ENCODE peak calls at places on chromosomes 11 and 22, in five cellular contexts. V is cerebellum, N is Right ventricle myocardium superior, W is HT-29, Q is SK-MEL-5. T is an unnamed sample.

GRCh38 chr11:32090774-32091370 is at the start of gene RCN1:
- DNase-seq in W (peak; percentile 53), N (peak; percentile 84), Q (peak; percentile 52), V (peak; percentile 74), T (peak; percentile 48)

GRCh38 chr11:73413246-73413645 is 37.0 kb downstream of the RELT start:
- DNase-seq in W (no peak), Q (no peak), V (no peak), N (no peak), T (no peak)

GRCh38 chr11:92384316-92384715 is 159.7 kb downstream of the FAT3 start:
- DNase-seq in N (no peak), W (no peak), Q (no peak), V (no peak), T (peak; percentile 0)

GRCh38 chr11:26186389-26186788 is 145.5 kb upstream of the ANO3 start:
- DNase-seq in V (no peak), Q (no peak), N (no peak), W (no peak), T (no peak)

GRCh38 chr11:2214527-2215229 is 43.1 kb upstream of the TH start:
- DNase-seq in Q (no peak), W (no peak), N (no peak), V (no peak), T (peak; percentile 3)

GRCh38 chr22:29914165-29914564 is 31.2 kb downstream of the MTMR3 start:
- DNase-seq in V (no peak), W (no peak), Q (no peak), N (no peak), T (no peak)

GRCh38 chr11:12769834-12770345 is 95.7 kb downstream of the TEAD1 start:
- DNase-seq in V (no peak), W (no peak), Q (no peak), N (no peak), T (no peak)

GRCh38 chr11:69627551-69627950 is 13.4 kb upstream of the CCND1 start:
- DNase-seq in Q (no peak), W (no peak), N (no peak), V (no peak), T (no peak)

GRCh38 chr22:17484608-17485007 is 78.7 kb upstream of the SLC25A18 start:
- DNase-seq in Q (no peak), N (no peak), W (no peak), V (no peak), T (no peak)

GRCh38 chr22:50081426-50082196 is 3.6 kb downstream of the MLC1 start:
- DNase-seq in Q (no peak), V (no peak), W (no peak), N (peak; percentile 29), T (no peak)

GRCh38 chr22:37505989-37506388 is 13.2 kb downstream of the CARD10 start:
- DNase-seq in W (no peak), V (no peak), N (no peak), Q (no peak), T (no peak)

GRCh38 chr11:45858751-45859398 is 11.6 kb downstream of the CRY2 start:
- DNase-seq in W (no peak), Q (no peak), N (no peak), V (no peak), T (no peak)

GRCh38 chr11:3092603-3093141 is 35.4 kb upstream of the CARS1 start:
- DNase-seq in W (no peak), V (no peak), Q (no peak), N (no peak), T (no peak)

GRCh38 chr11:16610213-16610737 is 128.2 kb upstream of the C11orf58 start:
- DNase-seq in W (no peak), V (no peak), Q (no peak), N (no peak), T (no peak)

GRCh38 chr22:25746012-25746373 is 4.0 kb downstream of the MYO18B start:
- DNase-seq in W (no peak), V (no peak), N (no peak), Q (no peak), T (no peak)

GRCh38 chr11:61968758-61969390 is 1.4 kb upstream of the FTH1 start:
- DNase-seq in W (no peak), V (no peak), Q (no peak), N (no peak), T (no peak)